ENCODE peak calls at places on chromosomes 11 and 22, in five cellular contexts. R, F, J, P and Q are unnamed samples.

GRCh38 chr11:78961938-78962701 is 387.5 kb upstream of the NARS2 start:
- DNase-seq in P (peak), R (peak), J (no peak), F (no peak), Q (no peak)

GRCh38 chr11:40746282-40746681 is 713.2 kb downstream of the LRRC4C start:
- DNase-seq in J (no peak), P (no peak), F (no peak), R (no peak), Q (no peak)

GRCh38 chr11:6602096-6602940 is 1.1 kb downstream of the RRP8 start:
- DNase-seq in R (no peak), F (no peak), P (peak), J (no peak), Q (no peak)

GRCh38 chr11:120744016-120744994 is 232.8 kb downstream of the GRIK4 start:
- DNase-seq in F (no peak), R (no peak), J (no peak), P (no peak), Q (no peak)

GRCh38 chr11:46461461-46461927 is 69.9 kb upstream of the CHRM4 start:
- DNase-seq in F (no peak), R (no peak), J (no peak), P (no peak), Q (no peak)

GRCh38 chr11:22389526-22390282 is 51.5 kb downstream of the SLC17A6 start:
- DNase-seq in F (no peak), P (no peak), R (no peak), J (no peak), Q (no peak)

GRCh38 chr11:103807806-103808205 is 228.6 kb upstream of the DDI1 start:
- DNase-seq in J (no peak), R (no peak), P (no peak), F (no peak), Q (no peak)

GRCh38 chr11:63680842-63681207 is 475 bp upstream of the RTN3 start:
- DNase-seq in F (no peak), P (no peak), J (no peak), R (no peak), Q (no peak)

GRCh38 chr22:24177045-24177444 is 4.2 kb upstream of the SUSD2 start:
- DNase-seq in J (no peak), P (no peak), R (no peak), F (no peak), Q (no peak)

GRCh38 chr11:70398834-70399680 is 728 bp downstream of the CTTN start:
- DNase-seq in P (no peak), R (peak), J (no peak), F (no peak), Q (no peak)

GRCh38 chr22:37080438-37080837 is 28.9 kb downstream of the KCTD17 start:
- DNase-seq in R (no peak), J (no peak), P (no peak), F (no peak), Q (no peak)

GRCh38 chr22:30728829-30729228 is 34.2 kb downstream of the OSBP2 start:
- DNase-seq in P (no peak), J (no peak), F (no peak), R (no peak), Q (no peak)

GRCh38 chr11:1109101-1109917 is 34.6 kb downstream of the MUC2 start:
- DNase-seq in F (no peak), P (no peak), J (no peak), R (no peak), Q (no peak)

GRCh38 chr11:117673561-117673960 is 123.5 kb downstream of the DSCAML1 start:
- DNase-seq in P (no peak), R (no peak), F (no peak), J (no peak), Q (no peak)

GRCh38 chr22:24418786-24419479 is 8.5 kb upstream of the ADORA2A start:
- DNase-seq in R (no peak), F (no peak), J (no peak), P (no peak), Q (no peak)

GRCh38 chr11:64165482-64165841 is 451 bp downstream of the MACROD1 start:
- DNase-seq in J (no peak), F (no peak), R (peak), P (peak), Q (no peak)

GRCh38 chr11:75813622-75814039 is 1.4 kb upstream of the UVRAG start:
- DNase-seq in F (no peak), J (no peak), R (no peak), P (no peak), Q (no peak)

GRCh38 chr11:64019106-64020031 is 16.4 kb upstream of the FLRT1 start:
- DNase-seq in R (no peak), J (no peak), F (no peak), P (no peak), Q (no peak)

GRCh38 chr11:61904539-61905048 is 12.8 kb downstream of the RAB3IL1 start:
- DNase-seq in F (no peak), R (peak), J (no peak), P (no peak), Q (no peak)

GRCh38 chr22:29470159-29470855 is 9.7 kb upstream of the NEFH start:
- DNase-seq in P (peak), R (peak), F (peak), J (no peak), Q (peak)

GRCh38 chr11:108027057-108027456 is 18.4 kb downstream of the CUL5 start:
- DNase-seq in F (no peak), P (no peak), J (no peak), R (no peak), Q (no peak)

GRCh38 chr11:111441443-111441842 is 62.4 kb upstream of the POU2AF1 start:
- DNase-seq in P (no peak), R (no peak), F (no peak), J (no peak), Q (no peak)

GRCh38 chr11:75966546-75967287 is 151.7 kb downstream of the UVRAG start:
- DNase-seq in J (peak), F (no peak), R (no peak), P (no peak), Q (no peak)

GRCh38 chr11:1518301-1518700 is 31.7 kb upstream of the MOB2 start:
- DNase-seq in F (no peak), R (no peak), J (no peak), P (no peak), Q (no peak)

GRCh38 chr11:117634756-117635593 is 162.0 kb downstream of the DSCAML1 start:
- DNase-seq in F (no peak), J (no peak), P (no peak), R (peak), Q (no peak)

GRCh38 chr11:120942701-120943100 is 81.2 kb upstream of the TBCEL start:
- DNase-seq in J (no peak), F (no peak), P (no peak), R (no peak), Q (no peak)

GRCh38 chr11:72229336-72229924 is 4.9 kb downstream of the INPPL1 start:
- DNase-seq in J (no peak), P (no peak), R (no peak), F (no peak), Q (no peak)

GRCh38 chr22:36068776-36069344 is 40.2 kb upstream of the RBFOX2 start:
- DNase-seq in R (no peak), J (no peak), P (no peak), F (no peak), Q (no peak)